ENCODE peak calls at places on chromosomes 2 and 18, in six cellular contexts. U is HCT116, Z is GM10248, C is endothelial cell of umbilical vein, V is IMR-90, Q is ovary. N is an unnamed sample.
A peak's percentile ranks its signal among the peaks of the same experiment; 100 is the strongest.

GRCh38 chr2:153871231-153872221 is at the start of gene GALNT13:
- DNase-seq in C (peak; percentile 1), U (no peak), Q (no peak), V (no peak), Z (no peak), N (peak; percentile 44)

GRCh38 chr2:73970850-73971471 is 13.7 kb upstream of the TET3 start:
- DNase-seq in C (peak; percentile 76), Z (peak; percentile 55), U (no peak), Q (peak; percentile 55), V (no peak), N (no peak)

GRCh38 chr2:18910843-18911242 is 321.5 kb upstream of the NT5C1B start:
- DNase-seq in Q (no peak), U (peak; percentile 2), C (no peak), Z (no peak), V (peak; percentile 74), N (peak; percentile 92)

GRCh38 chr2:224428787-224429440 is 27.0 kb upstream of the FAM124B start:
- DNase-seq in C (peak; percentile 41), U (no peak), Q (no peak), V (no peak), Z (no peak), N (no peak)

GRCh38 chr2:240840435-240841060 is 20.5 kb upstream of the KIF1A start:
- DNase-seq in Q (peak; percentile 56), U (peak; percentile 53), Z (peak; percentile 62), C (peak; percentile 76), V (peak; percentile 70), N (peak; percentile 51)

GRCh38 chr2:96342085-96342484 is 6.5 kb downstream of the NCAPH start:
- DNase-seq in Q (no peak), U (no peak), V (peak; percentile 95), Z (no peak), C (peak; percentile 28), N (peak; percentile 50)

GRCh38 chr2:149143734-149144133 is 105.2 kb downstream of the LYPD6B start:
- DNase-seq in C (no peak), U (no peak), V (no peak), Z (no peak), Q (no peak), N (no peak)

GRCh38 chr2:102502576-102502975 is 29.6 kb downstream of the SLC9A4 start:
- DNase-seq in Q (no peak), U (no peak), Z (no peak), C (no peak), V (no peak), N (no peak)

GRCh38 chr2:114022360-114023085 is 132.6 kb downstream of the ACTR3 start:
- DNase-seq in C (no peak), Z (no peak), U (peak; percentile 61), V (peak; percentile 90), Q (no peak), N (peak; percentile 94)

GRCh38 chr2:18467727-18468363 is 92.6 kb downstream of the RDH14 start:
- DNase-seq in C (no peak), Q (no peak), V (no peak), Z (no peak), U (no peak), N (no peak)

GRCh38 chr2:219684721-219685689 is 57.6 kb downstream of the SLC4A3 start:
- DNase-seq in U (peak; percentile 90), C (no peak), Q (peak; percentile 81), Z (peak; percentile 78), V (peak; percentile 43), N (peak; percentile 97)

GRCh38 chr2:77193858-77194448 is 328.2 kb downstream of the LRRTM4 start:
- DNase-seq in V (no peak), U (no peak), Q (no peak), Z (no peak), C (no peak), N (no peak)

GRCh38 chr2:61770746-61771145 is 83.1 kb downstream of the FAM161A start:
- DNase-seq in Q (no peak), U (peak; percentile 40), V (peak; percentile 24), Z (no peak), C (no peak), N (peak; percentile 90)

GRCh38 chr2:47259829-47260228 is 104.7 kb upstream of the STPG4 start:
- DNase-seq in Q (no peak), U (no peak), V (no peak), C (no peak), Z (no peak), N (no peak)

GRCh38 chr18:45777393-45777792 is 48.1 kb upstream of the SIGLEC15 start:
- DNase-seq in U (no peak), V (peak; percentile 96), Q (no peak), Z (no peak), C (no peak), N (peak; percentile 41)

GRCh38 chr2:47992671-47993070 is 86.4 kb upstream of the FBXO11 start:
- DNase-seq in V (no peak), Q (no peak), U (no peak), Z (no peak), C (no peak), N (no peak)

GRCh38 chr2:47250576-47251403 is 95.7 kb upstream of the STPG4 start:
- DNase-seq in U (no peak), Q (no peak), C (no peak), V (no peak), Z (no peak), N (peak; percentile 56)

GRCh38 chr2:147416099-147416498 is 428.7 kb upstream of the ACVR2A start:
- DNase-seq in Q (no peak), V (no peak), U (no peak), Z (no peak), C (no peak), N (peak; percentile 89)

GRCh38 chr2:176125215-176126054 is 2.9 kb downstream of the HOXD9 start:
- DNase-seq in Q (no peak), U (no peak), C (no peak), Z (no peak), V (no peak), N (no peak)

GRCh38 chr2:101698419-101699190 is 1.1 kb downstream of the MAP4K4 start:
- DNase-seq in U (peak; percentile 15), C (peak; percentile 69), Z (no peak), Q (no peak), V (no peak), N (peak; percentile 59)

GRCh38 chr2:181393472-181393871 is 63.7 kb upstream of the ITGA4 start:
- DNase-seq in U (peak; percentile 1), Q (no peak), V (peak; percentile 71), Z (peak; percentile 31), C (peak; percentile 69), N (peak; percentile 60)

GRCh38 chr2:5841126-5841525 is 148.9 kb downstream of the SOX11 start:
- DNase-seq in U (no peak), Q (no peak), Z (no peak), V (no peak), C (no peak), N (no peak)

GRCh38 chr2:178777577-178777976 is 29.6 kb downstream of the TTN start:
- DNase-seq in Q (no peak), C (no peak), Z (no peak), U (no peak), V (no peak), N (peak; percentile 7)

GRCh38 chr2:237412646-237413292 is 1.2 kb downstream of the COL6A3 start:
- DNase-seq in V (no peak), C (no peak), Z (no peak), Q (peak; percentile 60), U (no peak), N (no peak)

GRCh38 chr2:96898636-96899035 is 28.8 kb upstream of the SEMA4C start:
- DNase-seq in V (no peak), U (no peak), C (no peak), Z (no peak), Q (no peak), N (no peak)

GRCh38 chr2:179850188-179850587 is 11.2 kb downstream of the ZNF385B start:
- DNase-seq in Z (no peak), Q (no peak), C (no peak), V (peak; percentile 50), U (no peak), N (peak; percentile 46)

GRCh38 chr2:112784199-112785189 is at the start of gene IL1A:
- DNase-seq in Q (no peak), V (peak; percentile 77), Z (no peak), C (peak; percentile 73), U (peak; percentile 40), N (peak; percentile 95)
- TF ChIP-seq CTCF in Q (no peak), V (no peak), Z (no peak), C (no peak), U (no peak), N (no peak)

DNA sequence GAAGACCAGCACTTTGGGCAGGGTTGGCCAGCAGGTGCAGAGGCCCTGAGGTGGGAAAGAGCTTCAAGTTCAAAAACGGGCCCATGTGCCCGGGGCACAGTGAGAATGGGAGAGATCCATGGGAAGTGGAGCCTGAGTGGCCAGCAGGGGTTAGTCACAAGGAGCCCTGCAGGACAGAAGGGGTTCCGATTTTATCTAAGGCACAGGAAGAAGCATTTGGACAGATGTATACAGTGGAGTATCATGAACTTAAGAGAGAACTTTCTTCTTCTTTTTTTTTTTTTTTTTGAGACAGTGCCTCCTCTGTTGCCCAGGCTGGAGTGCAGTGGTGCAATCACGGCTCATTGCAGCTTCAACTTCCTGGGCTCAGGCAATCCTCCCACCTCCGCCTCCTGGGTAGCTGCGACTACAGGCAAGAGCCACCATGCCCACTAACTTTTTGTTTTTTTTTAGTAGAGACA is 24.0 kb downstream of the WIPF1 start:
- DNase-seq in C (no peak), U (no peak), V (no peak), Z (no peak), Q (no peak), N (peak; percentile 60)
- TF ChIP-seq CTCF in C (no peak), U (no peak), V (no peak), Z (no peak), Q (no peak), N (peak; percentile 23)

DNA sequence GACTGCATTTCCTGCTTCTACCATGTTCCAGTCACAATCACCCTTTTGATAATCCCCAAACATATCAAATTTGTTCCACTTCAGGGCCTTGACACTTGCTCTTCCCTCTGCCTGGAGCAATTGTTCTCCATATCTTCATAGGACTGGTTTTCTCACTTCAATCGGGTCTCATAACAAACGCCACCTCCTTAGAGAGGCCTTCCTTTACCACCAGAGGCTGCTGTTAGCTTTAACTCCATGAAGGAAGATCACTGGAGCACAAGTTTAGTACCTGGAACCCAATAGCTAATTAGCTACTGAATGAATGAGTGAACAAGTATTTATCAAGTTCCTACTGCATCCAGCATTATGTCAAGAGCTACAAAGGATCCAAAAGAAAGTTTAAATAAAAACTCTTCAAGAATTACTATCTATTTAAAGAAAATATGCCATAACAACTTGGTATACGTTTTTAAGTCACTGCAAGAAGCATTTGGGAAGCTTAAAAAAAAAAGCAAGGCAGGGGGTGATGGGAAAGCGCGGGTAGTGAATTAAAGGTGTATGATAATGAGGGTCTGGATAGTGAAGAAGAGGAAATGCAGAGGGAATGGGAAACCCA is 58.8 kb downstream of the BAZ2B start:
- DNase-seq in U (peak; percentile 16), C (peak; percentile 40), V (peak; percentile 8), Z (no peak), Q (no peak), N (peak; percentile 54)
- TF ChIP-seq CTCF in U (peak; percentile 59), C (peak; percentile 18), V (peak; percentile 24), Z (peak; percentile 30), Q (no peak), N (peak; percentile 73)

GRCh38 chr18:53861185-53861584 is 363.3 kb downstream of the MBD2 start:
- DNase-seq in Q (no peak), C (no peak), U (no peak), V (peak; percentile 1), Z (no peak), N (no peak)

GRCh38 chr18:53862921-53863320 is 361.5 kb downstream of the MBD2 start:
- DNase-seq in Z (no peak), C (no peak), Q (no peak), V (no peak), U (no peak), N (no peak)

DNA sequence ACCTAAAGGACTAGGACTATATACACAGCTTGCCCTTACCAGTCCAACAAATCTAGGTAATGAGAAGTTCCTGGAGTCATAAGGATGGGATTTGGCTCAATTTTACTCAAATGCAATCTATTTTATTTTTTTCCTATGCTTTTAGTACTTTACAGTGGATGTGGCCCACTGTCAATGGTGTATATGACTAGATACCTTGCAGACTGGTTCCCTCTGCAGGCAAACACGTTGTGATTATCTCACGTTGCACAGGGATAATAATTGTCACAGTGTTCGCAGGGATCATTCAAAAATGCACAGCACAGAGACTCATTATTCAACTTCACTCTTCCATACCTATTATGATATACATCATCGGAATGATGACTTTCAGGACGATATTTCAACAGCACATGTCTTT is 359.7 kb downstream of the MBD2 start:
- DNase-seq in Z (no peak), Q (no peak), V (no peak), U (no peak), C (no peak), N (peak; percentile 18)
- TF ChIP-seq CTCF in Z (no peak), Q (no peak), V (no peak), U (no peak), C (no peak), N (peak; percentile 25)

N was measured in epithelial cell of esophagus.